ENCODE peak calls at places on chromosomes 12 and 14, in seven cellular contexts. W, U, D, P, R, Z and K are unnamed samples.

GRCh38 chr12:110698171-110698902 is 9.4 kb upstream of the HVCN1 start:
- DNase-seq in U (peak), Z (peak), P (no peak), R (no peak), D (peak), W (peak), K (peak)

GRCh38 chr12:132711169-132711843 is 664 bp downstream of the PGAM5 start:
- DNase-seq in W (peak), U (peak), R (peak), P (peak), Z (peak), D (no peak), K (peak)

GRCh38 chr12:131536337-131536736 is 174.6 kb upstream of the SFSWAP start:
- DNase-seq in Z (no peak), W (no peak), D (no peak), P (no peak), U (no peak), R (no peak), K (no peak)

GRCh38 chr14:39302124-39302810 is 68.6 kb downstream of the MIA2 start:
- DNase-seq in W (no peak), P (no peak), Z (no peak), D (no peak), U (no peak), R (no peak), K (no peak)

GRCh38 chr14:75660630-75661498 is at the start of the genes ERG28 and TTLL5:
- DNase-seq in P (peak), U (peak), D (peak), R (peak), W (peak), Z (peak), K (peak)

GRCh38 chr14:72830786-72831583 is 62.9 kb downstream of the DPF3 start:
- DNase-seq in Z (no peak), D (no peak), W (no peak), P (no peak), R (no peak), U (no peak), K (no peak)

GRCh38 chr12:12181516-12181915 is 85.3 kb downstream of the LRP6 start:
- DNase-seq in D (no peak), U (peak), R (no peak), Z (no peak), W (no peak), P (no peak), K (no peak)

GRCh38 chr12:88579572-88579940 is 715 bp downstream of the KITLG start:
- DNase-seq in U (peak), P (peak), R (peak), Z (peak), D (peak), W (no peak), K (peak)

GRCh38 chr12:129190827-129191226 is 337.5 kb downstream of the GLT1D1 start:
- DNase-seq in W (no peak), R (no peak), Z (no peak), U (no peak), D (no peak), P (no peak), K (no peak)

GRCh38 chr12:72684491-72684890 is 412.3 kb downstream of the TRHDE start:
- DNase-seq in U (no peak), Z (no peak), R (no peak), W (no peak), P (no peak), D (no peak), K (no peak)

GRCh38 chr14:67517083-67517482 is 16.0 kb upstream of the PLEKHH1 start:
- DNase-seq in P (no peak), R (no peak), W (no peak), D (peak), Z (no peak), U (no peak), K (no peak)

GRCh38 chr12:70408004-70408790 is 42.1 kb downstream of the KCNMB4 start:
- DNase-seq in U (no peak), R (no peak), D (no peak), W (no peak), P (no peak), Z (no peak), K (no peak)

GRCh38 chr12:89162704-89163261 is 189.5 kb downstream of the DUSP6 start:
- DNase-seq in W (no peak), Z (peak), P (no peak), R (no peak), U (peak), D (no peak), K (peak)

GRCh38 chr12:124392991-124393790 is 98.3 kb downstream of the RFLNA start:
- DNase-seq in D (peak), W (no peak), P (no peak), R (peak), U (no peak), Z (peak), K (peak)

GRCh38 chr14:55136241-55136640 is 7.2 kb downstream of the LGALS3 start:
- DNase-seq in R (no peak), U (peak), P (no peak), W (no peak), Z (no peak), D (no peak), K (no peak)

GRCh38 chr14:74610199-74610865 is 1.7 kb downstream of the LTBP2 start:
- DNase-seq in D (no peak), P (no peak), Z (no peak), W (no peak), R (no peak), U (no peak), K (no peak)

GRCh38 chr14:74610866-74611671 is 968 bp downstream of the LTBP2 start:
- DNase-seq in W (no peak), P (no peak), U (peak), D (no peak), Z (no peak), R (no peak), K (no peak)

GRCh38 chr14:74609721-74610120 is 2.3 kb downstream of the LTBP2 start:
- DNase-seq in Z (no peak), P (no peak), D (no peak), W (no peak), R (no peak), U (peak), K (no peak)

GRCh38 chr14:74606727-74607126 is 5.3 kb downstream of the LTBP2 start:
- DNase-seq in R (no peak), W (no peak), U (no peak), D (no peak), P (no peak), Z (no peak), K (no peak)

GRCh38 chr14:74608959-74609611 is 3.0 kb downstream of the LTBP2 start:
- DNase-seq in D (peak), R (peak), Z (peak), U (peak), P (peak), W (peak), K (peak)
- TF ChIP-seq CTCF in D (peak), R (peak), Z (peak), U (peak), P (peak), W (peak), K (peak)

DNA sequence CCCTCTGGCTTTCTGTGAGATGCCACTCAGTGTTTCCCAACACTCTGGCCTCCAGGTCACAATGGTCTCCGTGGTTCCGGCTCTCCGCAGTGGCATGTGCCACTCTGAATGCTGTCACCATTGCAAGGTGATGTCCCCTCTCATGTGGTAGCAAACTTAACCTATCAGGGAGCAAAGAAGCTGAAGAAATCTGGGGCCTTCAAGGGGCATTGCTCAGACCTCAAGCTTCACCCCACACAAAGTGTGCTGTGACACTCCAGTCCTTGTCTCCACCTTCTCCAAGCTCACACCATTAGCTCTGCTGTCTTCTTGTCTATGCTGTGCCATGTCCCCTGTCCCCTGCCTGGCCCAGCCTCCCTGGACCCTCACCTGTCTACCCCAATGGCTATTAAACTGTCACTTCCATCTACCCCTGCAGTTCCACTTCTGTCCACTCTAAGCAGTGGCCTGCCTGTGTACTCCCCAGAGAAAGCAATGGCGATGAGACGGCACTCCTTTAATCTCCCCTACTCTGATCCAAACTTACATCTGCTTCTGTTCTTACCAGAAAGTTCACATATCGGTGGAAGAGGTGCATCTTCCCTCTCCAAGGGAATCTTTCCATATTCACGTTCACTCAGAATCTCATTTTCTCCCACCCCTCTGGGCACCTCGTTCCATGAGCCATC is 93.7 kb downstream of the DHRS2 start:
- DNase-seq in Z (no peak), P (no peak), R (peak), D (no peak), W (no peak), U (no peak), K (no peak)
- TF ChIP-seq CTCF in Z (no peak), P (peak), R (peak), D (no peak), W (no peak), U (no peak), K (no peak)

DNA sequence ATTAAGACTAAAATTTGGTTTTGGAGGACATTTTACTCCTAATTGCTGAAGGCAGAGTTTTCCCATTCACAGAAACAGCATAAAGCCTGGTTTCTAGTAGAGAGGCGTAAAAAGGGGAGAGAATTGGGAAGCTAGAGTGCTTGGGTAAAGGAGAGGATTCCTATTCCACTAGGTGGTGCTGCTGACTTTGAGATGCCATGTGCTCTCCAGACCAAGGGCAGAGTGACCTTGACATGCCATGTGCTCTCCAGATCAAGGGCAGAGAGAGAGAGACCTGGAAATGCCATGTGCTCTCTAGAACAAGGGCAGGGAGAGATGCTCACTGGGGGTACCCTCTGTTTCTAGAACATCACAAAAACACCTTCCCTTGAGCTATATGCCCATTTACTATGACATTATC is 176.2 kb upstream of the PDZRN4 start:
- DNase-seq in Z (no peak), P (no peak), U (no peak), W (no peak), R (no peak), D (no peak), K (no peak)
- TF ChIP-seq CTCF in Z (no peak), P (no peak), U (no peak), W (no peak), R (no peak), D (no peak), K (no peak)

GRCh38 chr14:57382283-57382682 is 8.1 kb upstream of the NAA30 start:
- DNase-seq in P (no peak), R (no peak), D (no peak), Z (no peak), W (no peak), U (peak), K (peak)

GRCh38 chr14:57380935-57381334 is 9.5 kb upstream of the NAA30 start:
- DNase-seq in R (no peak), D (no peak), P (no peak), Z (no peak), W (no peak), U (no peak), K (peak)

GRCh38 chr14:57383125-57383524 is 7.3 kb upstream of the NAA30 start:
- DNase-seq in P (no peak), Z (no peak), W (no peak), U (no peak), R (no peak), D (no peak), K (no peak)

GRCh38 chr14:57375156-57375555 is 15.2 kb upstream of the NAA30 start:
- DNase-seq in W (no peak), D (no peak), R (no peak), P (no peak), Z (no peak), U (no peak), K (no peak)

DNA sequence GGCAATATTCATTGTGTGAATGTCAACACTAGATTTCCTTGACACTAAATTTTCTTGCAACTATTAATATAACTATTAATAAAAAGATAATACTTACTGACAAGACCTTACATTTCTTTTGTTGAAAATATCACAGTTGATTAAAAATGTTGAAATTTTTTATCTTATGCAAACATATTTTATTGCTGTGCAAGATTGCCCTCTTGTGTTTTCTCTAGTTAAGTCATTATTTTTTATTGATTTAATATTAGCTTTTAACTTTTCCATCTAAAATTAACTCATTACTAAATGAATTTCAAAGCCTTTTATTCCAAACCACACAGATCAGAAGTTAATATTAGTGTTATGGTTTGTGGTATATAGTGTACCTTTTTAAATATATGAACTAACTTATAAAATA is 11.7 kb upstream of the NAA30 start:
- DNase-seq in U (no peak), P (no peak), D (no peak), R (no peak), Z (no peak), W (no peak), K (no peak)
- TF ChIP-seq CTCF in U (peak), P (peak), D (no peak), R (peak), Z (no peak), W (no peak), K (no peak)

GRCh38 chr14:21749306-21749868 is 75.8 kb upstream of the OR4E1 start:
- DNase-seq in D (no peak), P (no peak), W (no peak), Z (no peak), R (no peak), U (no peak), K (no peak)

GRCh38 chr14:21748869-21749303 is 75.3 kb upstream of the OR4E1 start:
- DNase-seq in R (peak), U (peak), D (no peak), P (peak), W (no peak), Z (peak), K (peak)
- TF ChIP-seq CTCF in R (peak), U (peak), D (peak), P (peak), W (peak), Z (peak), K (peak)